ENCODE peak calls at places on chromosomes 16 and 17, in four cellular contexts. B is hypothalamus, O is COR-L47, U is NCI-H1092 treated with DMSO at 0.1 percent for 48 hours. H is an unnamed sample.

GRCh38 chr17:75244133-75244866 is 17.1 kb downstream of the GGA3 start:
- DNase-seq in B (no peak), O (no peak), U (no peak), H (no peak)

GRCh38 chr16:62638964-62639861 is 603.0 kb upstream of the CDH8 start:
- DNase-seq in B (no peak), O (no peak), U (no peak), H (no peak)

GRCh38 chr16:84844049-84844350 is 24.2 kb downstream of the CRISPLD2 start:
- DNase-seq in B (no peak), O (peak), U (no peak), H (no peak)

GRCh38 chr17:4664230-4664629 is 22.8 kb upstream of the ALOX15 start:
- DNase-seq in B (no peak), O (no peak), U (no peak), H (no peak)

GRCh38 chr17:65074778-65075250 is 18.3 kb upstream of the GNA13 start:
- DNase-seq in B (peak), O (peak), U (no peak), H (peak)

GRCh38 chr17:2947588-2947950 is 115.8 kb downstream of the OR1D5 start:
- DNase-seq in B (no peak), O (no peak), U (no peak), H (no peak)

GRCh38 chr16:57032931-57033330 is 43.6 kb downstream of the NLRC5 start:
- DNase-seq in B (no peak), O (no peak), U (no peak), H (no peak)

GRCh38 chr16:89449726-89450335 is 40.5 kb downstream of the ANKRD11 start:
- DNase-seq in B (no peak), O (no peak), U (no peak), H (no peak)

GRCh38 chr16:85202631-85203461 is 90.6 kb upstream of the CIBAR2 start:
- DNase-seq in B (peak), O (no peak), U (no peak), H (peak)

GRCh38 chr16:4994719-4995434 is 36.7 kb downstream of the SEC14L5 start:
- DNase-seq in B (peak), O (peak), U (no peak), H (no peak)

GRCh38 chr17:82722341-82723013 is 6.0 kb downstream of the FN3KRP start:
- DNase-seq in B (no peak), O (no peak), U (no peak), H (no peak)

GRCh38 chr17:51118330-51119195 is 2.1 kb downstream of the SPAG9 start:
- DNase-seq in B (no peak), O (peak), U (peak), H (peak)

GRCh38 chr16:88746511-88746910 is 38.5 kb downstream of the PIEZO1 start:
- DNase-seq in B (no peak), O (no peak), U (no peak), H (no peak)

GRCh38 chr17:77349976-77350830 is 209.4 kb downstream of the SEC14L1 start:
- DNase-seq in B (no peak), O (no peak), U (no peak), H (no peak)

GRCh38 chr17:68145088-68145487 is 102.8 kb upstream of the AMZ2 start:
- DNase-seq in B (no peak), O (no peak), U (no peak), H (no peak)

GRCh38 chr17:64146418-64147109 is 16.6 kb upstream of the ERN1 start:
- DNase-seq in B (peak), O (peak), U (peak), H (no peak)

H was measured in cerebellum.